ENCODE peak calls at places on chromosomes 12 and 14, in eight cellular contexts. Q, D, X, Y, S, Z, C and G are unnamed samples.

GRCh38 chr12:50988871-50989270 is 36.5 kb downstream of the HIGD1C start:
- DNase-seq in X (no peak), S (no peak), Y (no peak), D (no peak), Z (no peak), Q (no peak), C (no peak), G (no peak)

GRCh38 chr12:50925342-50925651 is 27.0 kb upstream of the HIGD1C start:
- DNase-seq in D (no peak), Z (peak; percentile 5), X (no peak), S (no peak), Y (peak; percentile 51), C (no peak), Q (no peak), G (no peak)

GRCh38 chr14:55373784-55374725 is 37.6 kb downstream of the ATG14 start:
- DNase-seq in Y (peak; percentile 49), X (no peak), Q (peak; percentile 17), C (no peak), S (no peak), D (no peak), Z (peak; percentile 20), G (no peak)

GRCh38 chr12:31583878-31584277 is 7.1 kb downstream of the DENND5B start:
- DNase-seq in Z (no peak), Y (no peak), Q (no peak), S (no peak), X (no peak), D (no peak), C (no peak), G (no peak)

GRCh38 chr12:56358836-56359532 is 923 bp downstream of the STAT2 start:
- DNase-seq in D (no peak), X (no peak), Z (peak; percentile 89), C (peak; percentile 25), Q (peak; percentile 36), S (no peak), Y (peak; percentile 73), G (no peak)

GRCh38 chr14:54564071-54564798 is 2.7 kb upstream of the SAMD4A start:
- DNase-seq in X (no peak), Y (peak; percentile 60), D (no peak), S (no peak), Z (peak; percentile 73), C (peak; percentile 67), Q (peak; percentile 16), G (no peak)

GRCh38 chr12:116813271-116814041 is 67.8 kb downstream of the HRK start:
- DNase-seq in Q (peak; percentile 93), Z (no peak), Y (no peak), D (no peak), S (no peak), X (no peak), C (no peak), G (no peak)

GRCh38 chr12:114096461-114096860 is 130.3 kb upstream of the RBM19 start:
- DNase-seq in S (no peak), D (no peak), X (no peak), Q (no peak), C (no peak), Y (no peak), Z (no peak), G (no peak)

GRCh38 chr12:46549527-46550265 is 177.1 kb upstream of the SLC38A2 start:
- DNase-seq in D (no peak), Q (no peak), X (no peak), S (no peak), Z (peak; percentile 94), Y (peak; percentile 9), C (peak; percentile 89), G (no peak)

GRCh38 chr14:69504775-69505174 is 20.2 kb downstream of the PLEKHD1 start:
- DNase-seq in D (no peak), S (no peak), Q (no peak), Y (no peak), Z (no peak), X (no peak), C (no peak), G (no peak)

GRCh38 chr12:68665016-68665569 is 21.7 kb upstream of the NUP107 start:
- DNase-seq in Q (peak; percentile 4), Z (peak; percentile 19), D (no peak), S (no peak), X (no peak), Y (no peak), C (no peak), G (no peak)
- TF ChIP-seq CTCF in Q (no peak), Z (no peak), D (no peak), S (no peak), X (no peak), Y (no peak), C (no peak), G (no peak)

GRCh38 chr12:1914116-1914911 is 4.1 kb downstream of the CACNA2D4 start:
- DNase-seq in Z (no peak), Y (no peak), S (no peak), X (no peak), C (no peak), Q (no peak), D (peak; percentile 9), G (peak; percentile 0)

GRCh38 chr12:1916396-1917171 is 1.9 kb downstream of the CACNA2D4 start:
- DNase-seq in Y (no peak), Q (no peak), D (no peak), S (no peak), Z (peak; percentile 12), C (no peak), X (no peak), G (peak; percentile 0)

GRCh38 chr12:1917172-1918070 is 1.0 kb downstream of the CACNA2D4 start:
- DNase-seq in X (no peak), Y (no peak), D (no peak), Q (no peak), C (no peak), S (no peak), Z (no peak), G (no peak)

GRCh38 chr12:1913377-1914115 is 4.9 kb downstream of the CACNA2D4 start:
- DNase-seq in Q (no peak), C (no peak), Y (no peak), X (peak; percentile 33), D (no peak), S (no peak), Z (no peak), G (no peak)

GRCh38 chr12:1915082-1915968 is 3.1 kb downstream of the CACNA2D4 start:
- DNase-seq in Z (no peak), X (no peak), C (no peak), D (peak; percentile 11), Q (no peak), Y (no peak), S (no peak), G (peak; percentile 1)
- TF ChIP-seq CTCF in Z (no peak), X (no peak), C (no peak), D (no peak), Q (no peak), Y (no peak), S (no peak), G (no peak)

DNA sequence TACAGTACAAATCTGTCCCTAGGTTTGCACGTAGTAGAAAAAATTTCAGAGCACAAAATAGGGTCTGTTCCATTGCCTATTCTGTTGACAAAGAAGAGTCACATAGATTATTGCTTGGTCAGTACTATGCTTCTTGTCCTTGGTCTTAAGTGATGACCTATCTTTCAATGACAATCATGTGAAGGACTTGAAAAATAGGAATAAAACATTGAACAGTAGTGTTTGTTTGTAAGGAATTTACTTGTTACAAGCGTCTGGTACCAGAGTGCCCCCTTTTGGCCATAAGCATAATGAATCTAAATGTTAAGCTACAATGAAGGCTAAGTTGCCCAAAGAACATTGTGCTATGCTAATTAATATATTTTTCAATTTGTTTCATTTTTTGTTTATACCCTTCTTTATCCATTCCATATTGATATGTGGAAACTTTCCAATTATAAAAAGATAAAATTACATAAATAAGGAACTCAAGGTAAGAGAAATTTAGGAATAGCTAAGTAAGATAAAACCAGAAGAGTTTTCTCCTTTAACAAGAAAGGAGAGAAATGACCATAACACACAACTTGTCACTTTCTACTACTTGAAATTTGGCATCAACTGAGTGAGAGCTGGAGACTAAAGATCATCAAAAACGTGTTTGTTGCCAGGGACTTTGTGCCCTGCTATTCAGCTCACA is 204.7 kb downstream of the EPS8 start:
- DNase-seq in Y (peak; percentile 84), D (no peak), Z (peak; percentile 91), X (no peak), S (no peak), C (peak; percentile 65), Q (no peak), G (no peak)
- TF ChIP-seq CTCF in Y (peak; percentile 67), D (peak; percentile 71), Z (peak; percentile 75), X (peak; percentile 65), S (no peak), C (peak; percentile 87), Q (no peak), G (peak; percentile 83)

GRCh38 chr14:57574617-57575288 is 81.1 kb upstream of the CCDC198 start:
- DNase-seq in S (no peak), D (no peak), X (no peak), C (peak; percentile 39), Z (no peak), Q (no peak), Y (no peak), G (no peak)
- TF ChIP-seq CTCF in S (no peak), D (peak; percentile 25), X (no peak), C (peak; percentile 51), Z (no peak), Q (no peak), Y (no peak), G (no peak)

GRCh38 chr12:9241301-9241700 is 33.1 kb upstream of the PZP start:
- DNase-seq in Z (no peak), C (no peak), Q (no peak), X (no peak), S (no peak), Y (no peak), D (no peak), G (no peak)
- TF ChIP-seq CTCF in Z (no peak), C (no peak), Q (no peak), X (no peak), S (no peak), Y (no peak), D (no peak), G (no peak)

GRCh38 chr12:105378821-105379400 is 48.4 kb downstream of the C12orf75 start:
- DNase-seq in Y (no peak), Q (no peak), D (no peak), C (no peak), Z (peak; percentile 8), S (no peak), X (no peak), G (peak; percentile 9)
- TF ChIP-seq CTCF in Y (no peak), Q (no peak), D (peak; percentile 40), C (peak; percentile 31), Z (peak; percentile 24), S (no peak), X (no peak), G (peak; percentile 38)

GRCh38 chr12:65748332-65748731 is 76.0 kb upstream of the HMGA2 start:
- DNase-seq in Q (no peak), Z (no peak), D (no peak), S (no peak), C (no peak), Y (no peak), X (no peak), G (no peak)
- TF ChIP-seq CTCF in Q (no peak), Z (no peak), D (no peak), S (no peak), C (no peak), Y (no peak), X (no peak), G (no peak)